ENCODE peak calls at places on chromosomes 6 and 20, in eight cellular contexts. One of them, this sample, is unnamed.

GRCh38 chr6:90027004-90027403 is 132.7 kb downstream of the GJA10 start:
- DNase-seq in IMR-90: no peak
- DNase-seq in endothelial cell of umbilical vein: no peak
- DNase-seq in transverse colon: no peak
- DNase-seq in HL-60: no peak
- DNase-seq in Panc1: no peak
- DNase-seq in Peyer's patch: no peak
- DNase-seq in AG04450: no peak
- DNase-seq in this sample: no peak

GRCh38 chr6:37698264-37699137 is 818 bp upstream of the MDGA1 start:
- DNase-seq in IMR-90: peak; percentile 31
- DNase-seq in endothelial cell of umbilical vein: peak; percentile 53
- DNase-seq in transverse colon: peak; percentile 33
- DNase-seq in HL-60: no peak
- DNase-seq in Panc1: no peak
- DNase-seq in Peyer's patch: peak; percentile 84
- DNase-seq in AG04450: no peak
- DNase-seq in this sample: peak; percentile 47

GRCh38 chr20:22799687-22800086 is 215.3 kb upstream of the FOXA2 start:
- DNase-seq in IMR-90: no peak
- DNase-seq in endothelial cell of umbilical vein: no peak
- DNase-seq in transverse colon: no peak
- DNase-seq in HL-60: no peak
- DNase-seq in Panc1: no peak
- DNase-seq in Peyer's patch: no peak
- DNase-seq in AG04450: no peak
- DNase-seq in this sample: no peak

GRCh38 chr6:21396313-21396712 is 197.2 kb upstream of the SOX4 start:
- DNase-seq in IMR-90: peak; percentile 60
- DNase-seq in endothelial cell of umbilical vein: no peak
- DNase-seq in transverse colon: no peak
- DNase-seq in HL-60: no peak
- DNase-seq in Panc1: no peak
- DNase-seq in Peyer's patch: no peak
- DNase-seq in AG04450: no peak
- DNase-seq in this sample: no peak

GRCh38 chr6:105733556-105734162 is 330.8 kb upstream of the PREP start:
- DNase-seq in IMR-90: peak; percentile 60
- DNase-seq in endothelial cell of umbilical vein: peak; percentile 13
- DNase-seq in transverse colon: no peak
- DNase-seq in HL-60: no peak
- DNase-seq in Panc1: no peak
- DNase-seq in Peyer's patch: no peak
- DNase-seq in AG04450: no peak
- DNase-seq in this sample: no peak

GRCh38 chr20:51696304-51697118 is 71.7 kb downstream of the ATP9A start:
- DNase-seq in IMR-90: no peak
- DNase-seq in endothelial cell of umbilical vein: peak; percentile 65
- DNase-seq in transverse colon: no peak
- DNase-seq in HL-60: no peak
- DNase-seq in Panc1: no peak
- DNase-seq in Peyer's patch: no peak
- DNase-seq in AG04450: no peak
- DNase-seq in this sample: no peak

GRCh38 chr6:25449774-25450173 is 170.6 kb downstream of the CARMIL1 start:
- DNase-seq in IMR-90: no peak
- DNase-seq in endothelial cell of umbilical vein: no peak
- DNase-seq in transverse colon: no peak
- DNase-seq in HL-60: no peak
- DNase-seq in Panc1: no peak
- DNase-seq in Peyer's patch: no peak
- DNase-seq in AG04450: no peak
- DNase-seq in this sample: no peak

GRCh38 chr6:126650931-126651330 is 311.0 kb downstream of the CENPW start:
- DNase-seq in IMR-90: peak; percentile 25
- DNase-seq in endothelial cell of umbilical vein: no peak
- DNase-seq in transverse colon: no peak
- DNase-seq in HL-60: no peak
- DNase-seq in Panc1: no peak
- DNase-seq in Peyer's patch: no peak
- DNase-seq in AG04450: no peak
- DNase-seq in this sample: no peak

GRCh38 chr6:92748131-92748530 is 671.2 kb downstream of the EPHA7 start:
- DNase-seq in IMR-90: no peak
- DNase-seq in endothelial cell of umbilical vein: no peak
- DNase-seq in transverse colon: no peak
- DNase-seq in HL-60: no peak
- DNase-seq in Panc1: no peak
- DNase-seq in Peyer's patch: no peak
- DNase-seq in AG04450: no peak
- DNase-seq in this sample: no peak

GRCh38 chr6:138032571-138032970 is 74.6 kb downstream of the PERP start:
- DNase-seq in IMR-90: no peak
- DNase-seq in endothelial cell of umbilical vein: no peak
- DNase-seq in transverse colon: no peak
- DNase-seq in HL-60: no peak
- DNase-seq in Panc1: no peak
- DNase-seq in Peyer's patch: no peak
- DNase-seq in AG04450: no peak
- DNase-seq in this sample: no peak

GRCh38 chr6:76495909-76496308 is 423.4 kb upstream of the IMPG1 start:
- DNase-seq in IMR-90: no peak
- DNase-seq in endothelial cell of umbilical vein: no peak
- DNase-seq in transverse colon: no peak
- DNase-seq in HL-60: no peak
- DNase-seq in Panc1: no peak
- DNase-seq in Peyer's patch: no peak
- DNase-seq in AG04450: no peak
- DNase-seq in this sample: no peak

GRCh38 chr20:7843613-7844012 is 96.6 kb downstream of the HAO1 start:
- DNase-seq in IMR-90: peak; percentile 34
- DNase-seq in endothelial cell of umbilical vein: no peak
- DNase-seq in transverse colon: no peak
- DNase-seq in HL-60: no peak
- DNase-seq in Panc1: no peak
- DNase-seq in Peyer's patch: no peak
- DNase-seq in AG04450: peak; percentile 16
- DNase-seq in this sample: no peak

GRCh38 chr6:11738681-11739375 is 39.8 kb downstream of the ADTRP start:
- DNase-seq in IMR-90: no peak
- DNase-seq in endothelial cell of umbilical vein: peak; percentile 62
- DNase-seq in transverse colon: no peak
- DNase-seq in HL-60: peak; percentile 70
- DNase-seq in Panc1: no peak
- DNase-seq in Peyer's patch: no peak
- DNase-seq in AG04450: no peak
- DNase-seq in this sample: no peak

GRCh38 chr6:107062691-107063090 is 34.7 kb downstream of the MTRES1 start:
- DNase-seq in IMR-90: no peak
- DNase-seq in endothelial cell of umbilical vein: no peak
- DNase-seq in transverse colon: no peak
- DNase-seq in HL-60: no peak
- DNase-seq in Panc1: no peak
- DNase-seq in Peyer's patch: no peak
- DNase-seq in AG04450: no peak
- DNase-seq in this sample: no peak

GRCh38 chr6:107059606-107060005 is 31.6 kb downstream of the MTRES1 start:
- DNase-seq in IMR-90: no peak
- DNase-seq in endothelial cell of umbilical vein: no peak
- DNase-seq in transverse colon: no peak
- DNase-seq in HL-60: no peak
- DNase-seq in Panc1: no peak
- DNase-seq in Peyer's patch: no peak
- DNase-seq in AG04450: no peak
- DNase-seq in this sample: no peak

GRCh38 chr6:107061125-107062020 is 33.4 kb downstream of the MTRES1 start:
- DNase-seq in IMR-90: peak; percentile 29
- DNase-seq in endothelial cell of umbilical vein: no peak
- DNase-seq in transverse colon: no peak
- DNase-seq in HL-60: no peak
- DNase-seq in Panc1: no peak
- DNase-seq in Peyer's patch: no peak
- DNase-seq in AG04450: no peak
- DNase-seq in this sample: no peak

GRCh38 chr6:107057679-107058078 is 29.7 kb downstream of the MTRES1 start:
- DNase-seq in IMR-90: no peak
- DNase-seq in endothelial cell of umbilical vein: no peak
- DNase-seq in transverse colon: no peak
- DNase-seq in HL-60: no peak
- DNase-seq in Panc1: no peak
- DNase-seq in Peyer's patch: no peak
- DNase-seq in AG04450: no peak
- DNase-seq in this sample: no peak

DNA sequence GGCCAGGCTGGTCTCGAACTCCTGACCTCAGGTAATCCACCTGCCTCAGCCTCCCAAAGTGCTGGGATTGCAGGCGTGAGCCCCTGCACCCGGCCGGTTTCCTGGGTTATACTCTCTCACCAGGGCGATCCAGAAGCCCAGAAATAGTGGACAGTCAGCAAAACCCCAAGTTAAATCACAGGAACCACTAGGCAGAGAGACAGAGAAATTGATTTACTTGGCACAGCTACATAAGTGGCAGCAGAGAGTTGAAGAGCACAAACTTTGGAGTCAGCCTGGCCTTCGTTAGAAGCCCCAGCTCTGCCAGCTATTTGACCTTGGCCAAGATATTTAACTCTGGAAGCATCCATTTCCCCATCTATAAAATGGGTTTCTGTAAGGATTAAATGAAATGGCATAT is 32.7 kb downstream of the MTRES1 start:
- DNase-seq in IMR-90: no peak
- DNase-seq in endothelial cell of umbilical vein: no peak
- DNase-seq in transverse colon: no peak
- DNase-seq in HL-60: no peak
- DNase-seq in Panc1: no peak
- DNase-seq in Peyer's patch: no peak
- DNase-seq in AG04450: no peak
- DNase-seq in this sample: no peak
- H3K27ac ChIP-seq in IMR-90: no peak overlapping the region
- H3K27ac ChIP-seq in endothelial cell of umbilical vein: no peak overlapping the region
- H3K27ac ChIP-seq in transverse colon: no peak overlapping the region
- H3K27ac ChIP-seq in HL-60: no peak overlapping the region
- H3K27ac ChIP-seq in Panc1: no peak overlapping the region
- H3K27ac ChIP-seq in Peyer's patch: no peak overlapping the region
- H3K27ac ChIP-seq in AG04450: no peak overlapping the region
- H3K27ac ChIP-seq in this sample: no peak overlapping the region

GRCh38 chr6:150152891-150153876 is 10.3 kb downstream of the PPP1R14C start:
- DNase-seq in IMR-90: peak; percentile 4
- DNase-seq in endothelial cell of umbilical vein: no peak
- DNase-seq in transverse colon: no peak
- DNase-seq in HL-60: peak; percentile 42
- DNase-seq in Panc1: no peak
- DNase-seq in Peyer's patch: no peak
- DNase-seq in AG04450: no peak
- DNase-seq in this sample: no peak

GRCh38 chr6:150156460-150156859 is 13.6 kb downstream of the PPP1R14C start:
- DNase-seq in IMR-90: no peak
- DNase-seq in endothelial cell of umbilical vein: no peak
- DNase-seq in transverse colon: no peak
- DNase-seq in HL-60: no peak
- DNase-seq in Panc1: no peak
- DNase-seq in Peyer's patch: no peak
- DNase-seq in AG04450: no peak
- DNase-seq in this sample: no peak

GRCh38 chr6:150157076-150157475 is 14.2 kb downstream of the PPP1R14C start:
- DNase-seq in IMR-90: no peak
- DNase-seq in endothelial cell of umbilical vein: no peak
- DNase-seq in transverse colon: no peak
- DNase-seq in HL-60: no peak
- DNase-seq in Panc1: no peak
- DNase-seq in Peyer's patch: no peak
- DNase-seq in AG04450: no peak
- DNase-seq in this sample: no peak

GRCh38 chr6:150150821-150151646 is 8.2 kb downstream of the PPP1R14C start:
- DNase-seq in IMR-90: no peak
- DNase-seq in endothelial cell of umbilical vein: no peak
- DNase-seq in transverse colon: peak; percentile 48
- DNase-seq in HL-60: peak; percentile 12
- DNase-seq in Panc1: no peak
- DNase-seq in Peyer's patch: peak; percentile 60
- DNase-seq in AG04450: no peak
- DNase-seq in this sample: no peak

GRCh38 chr6:150153905-150154492 is 11.2 kb downstream of the PPP1R14C start:
- DNase-seq in IMR-90: no peak
- DNase-seq in endothelial cell of umbilical vein: no peak
- DNase-seq in transverse colon: no peak
- DNase-seq in HL-60: no peak
- DNase-seq in Panc1: no peak
- DNase-seq in Peyer's patch: no peak
- DNase-seq in AG04450: no peak
- DNase-seq in this sample: no peak
- H3K27ac ChIP-seq in IMR-90: no peak overlapping the region
- H3K27ac ChIP-seq in endothelial cell of umbilical vein: no peak overlapping the region
- H3K27ac ChIP-seq in transverse colon: peak overlapping the region; percentile 79
- H3K27ac ChIP-seq in HL-60: no peak overlapping the region
- H3K27ac ChIP-seq in Panc1: no peak overlapping the region
- H3K27ac ChIP-seq in Peyer's patch: no peak overlapping the region
- H3K27ac ChIP-seq in AG04450: no peak overlapping the region
- H3K27ac ChIP-seq in this sample: no peak overlapping the region

GRCh38 chr20:41048475-41049242 is 20.0 kb downstream of the TOP1 start:
- DNase-seq in IMR-90: no peak
- DNase-seq in endothelial cell of umbilical vein: no peak
- DNase-seq in transverse colon: no peak
- DNase-seq in HL-60: no peak
- DNase-seq in Panc1: no peak
- DNase-seq in Peyer's patch: no peak
- DNase-seq in AG04450: no peak
- DNase-seq in this sample: no peak

GRCh38 chr20:41051426-41051825 is 22.8 kb downstream of the TOP1 start:
- DNase-seq in IMR-90: no peak
- DNase-seq in endothelial cell of umbilical vein: no peak
- DNase-seq in transverse colon: no peak
- DNase-seq in HL-60: peak; percentile 46
- DNase-seq in Panc1: no peak
- DNase-seq in Peyer's patch: no peak
- DNase-seq in AG04450: no peak
- DNase-seq in this sample: no peak

GRCh38 chr20:41049451-41049850 is 20.8 kb downstream of the TOP1 start:
- DNase-seq in IMR-90: no peak
- DNase-seq in endothelial cell of umbilical vein: no peak
- DNase-seq in transverse colon: no peak
- DNase-seq in HL-60: no peak
- DNase-seq in Panc1: no peak
- DNase-seq in Peyer's patch: no peak
- DNase-seq in AG04450: no peak
- DNase-seq in this sample: no peak

GRCh38 chr20:41052742-41053419 is 24.3 kb downstream of the TOP1 start:
- DNase-seq in IMR-90: peak; percentile 85
- DNase-seq in endothelial cell of umbilical vein: peak; percentile 64
- DNase-seq in transverse colon: peak; percentile 24
- DNase-seq in HL-60: no peak
- DNase-seq in Panc1: no peak
- DNase-seq in Peyer's patch: no peak
- DNase-seq in AG04450: no peak
- DNase-seq in this sample: no peak

GRCh38 chr20:41050361-41051019 is 21.9 kb downstream of the TOP1 start:
- DNase-seq in IMR-90: peak; percentile 68
- DNase-seq in endothelial cell of umbilical vein: no peak
- DNase-seq in transverse colon: no peak
- DNase-seq in HL-60: no peak
- DNase-seq in Panc1: no peak
- DNase-seq in Peyer's patch: no peak
- DNase-seq in AG04450: no peak
- DNase-seq in this sample: no peak
- H3K27ac ChIP-seq in IMR-90: no peak overlapping the region
- H3K27ac ChIP-seq in endothelial cell of umbilical vein: no peak overlapping the region
- H3K27ac ChIP-seq in transverse colon: peak overlapping the region; percentile 76
- H3K27ac ChIP-seq in HL-60: no peak overlapping the region
- H3K27ac ChIP-seq in Panc1: no peak overlapping the region
- H3K27ac ChIP-seq in Peyer's patch: no peak overlapping the region
- H3K27ac ChIP-seq in AG04450: no peak overlapping the region
- H3K27ac ChIP-seq in this sample: no peak overlapping the region

GRCh38 chr6:43667245-43668150 is 20.1 kb downstream of the MRPS18A start:
- DNase-seq in IMR-90: peak; percentile 60
- DNase-seq in endothelial cell of umbilical vein: peak; percentile 81
- DNase-seq in transverse colon: peak; percentile 93
- DNase-seq in HL-60: peak; percentile 74
- DNase-seq in Panc1: no peak
- DNase-seq in Peyer's patch: peak; percentile 96
- DNase-seq in AG04450: no peak
- DNase-seq in this sample: peak; percentile 57
- H3K27ac ChIP-seq in IMR-90: no peak overlapping the region
- H3K27ac ChIP-seq in endothelial cell of umbilical vein: no peak overlapping the region
- H3K27ac ChIP-seq in transverse colon: no peak overlapping the region
- H3K27ac ChIP-seq in HL-60: no peak overlapping the region
- H3K27ac ChIP-seq in Panc1: no peak overlapping the region
- H3K27ac ChIP-seq in Peyer's patch: no peak overlapping the region
- H3K27ac ChIP-seq in AG04450: peak overlapping the region; percentile 21
- H3K27ac ChIP-seq in this sample: no peak overlapping the region